ENCODE peak calls at places on chromosomes 7 and 10, in five cellular contexts. Y is HepG2, X is A549, M is GM23338, P is Panc1. S is an unnamed sample.

GRCh38 chr10:4391683-4392082 is 434.3 kb upstream of the AKR1E2 start:
- DNase-seq in X (no peak), M (peak), P (no peak), Y (no peak), S (no peak)

GRCh38 chr7:121107923-121108498 is 119.5 kb downstream of the CPED1 start:
- DNase-seq in M (peak), X (peak), P (peak), Y (peak), S (peak)

GRCh38 chr10:100744980-100745881 is at the start of gene PAX2:
- DNase-seq in P (no peak), X (peak), M (peak), Y (no peak), S (peak)

GRCh38 chr10:123309740-123310139 is 155.5 kb downstream of the BUB3 start:
- DNase-seq in X (no peak), M (no peak), P (no peak), Y (no peak), S (no peak)

GRCh38 chr7:8441602-8442294 is 8.3 kb downstream of the NXPH1 start:
- DNase-seq in Y (no peak), P (no peak), M (peak), X (no peak), S (no peak)

GRCh38 chr7:151087247-151088018 is 1.2 kb downstream of the AGAP3 start:
- DNase-seq in P (no peak), M (no peak), X (no peak), Y (peak), S (peak)

GRCh38 chr10:34384363-34384762 is 430.7 kb downstream of the PARD3 start:
- DNase-seq in Y (no peak), P (no peak), M (no peak), X (no peak), S (no peak)

GRCh38 chr7:150567168-150567567 is at the start of gene GIMAP4:
- DNase-seq in X (no peak), M (no peak), Y (no peak), P (no peak), S (no peak)

DNA sequence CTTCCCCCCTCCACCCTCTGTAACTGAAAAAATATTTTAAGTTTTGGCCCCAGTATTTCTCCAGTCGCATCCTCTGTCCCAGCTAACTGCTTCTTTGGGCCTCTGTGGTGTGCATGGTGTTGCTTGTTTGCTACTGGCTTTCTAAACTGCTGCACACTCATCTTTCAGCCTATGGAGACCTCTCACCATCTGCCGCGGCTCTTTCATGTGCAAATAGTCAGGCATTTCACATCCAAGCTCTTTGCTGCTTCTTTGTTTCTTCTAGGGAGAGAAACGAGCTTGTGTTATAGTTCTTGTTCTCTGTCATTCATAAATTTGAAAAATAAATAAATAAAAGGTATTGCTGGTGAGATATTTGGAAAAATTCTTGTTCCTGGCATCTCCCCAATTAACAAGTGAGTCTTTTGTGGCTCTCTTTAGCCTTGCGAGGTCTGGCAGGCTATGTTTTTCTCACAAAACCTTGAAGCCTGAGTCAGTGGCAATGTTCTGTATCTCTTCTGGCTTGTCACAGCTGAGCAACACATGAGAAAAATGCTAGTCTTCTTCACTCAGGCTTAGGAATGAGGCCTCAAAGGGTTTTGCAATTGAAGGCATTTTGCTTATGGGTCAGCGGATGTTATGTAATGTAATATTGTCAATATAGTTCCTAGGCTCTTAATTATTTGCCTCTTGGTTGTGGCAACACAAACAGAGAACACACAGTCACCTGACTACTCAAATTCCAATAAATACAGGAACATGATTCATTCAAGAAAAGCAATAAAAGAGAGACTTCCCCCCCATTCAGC is 274.0 kb downstream of the FRMD4A start:
- DNase-seq in M (peak), X (no peak), Y (no peak), P (no peak), S (no peak)
- TF ChIP-seq REST in M (no peak), X (no peak), Y (no peak), P (no peak), S (no peak)

DNA sequence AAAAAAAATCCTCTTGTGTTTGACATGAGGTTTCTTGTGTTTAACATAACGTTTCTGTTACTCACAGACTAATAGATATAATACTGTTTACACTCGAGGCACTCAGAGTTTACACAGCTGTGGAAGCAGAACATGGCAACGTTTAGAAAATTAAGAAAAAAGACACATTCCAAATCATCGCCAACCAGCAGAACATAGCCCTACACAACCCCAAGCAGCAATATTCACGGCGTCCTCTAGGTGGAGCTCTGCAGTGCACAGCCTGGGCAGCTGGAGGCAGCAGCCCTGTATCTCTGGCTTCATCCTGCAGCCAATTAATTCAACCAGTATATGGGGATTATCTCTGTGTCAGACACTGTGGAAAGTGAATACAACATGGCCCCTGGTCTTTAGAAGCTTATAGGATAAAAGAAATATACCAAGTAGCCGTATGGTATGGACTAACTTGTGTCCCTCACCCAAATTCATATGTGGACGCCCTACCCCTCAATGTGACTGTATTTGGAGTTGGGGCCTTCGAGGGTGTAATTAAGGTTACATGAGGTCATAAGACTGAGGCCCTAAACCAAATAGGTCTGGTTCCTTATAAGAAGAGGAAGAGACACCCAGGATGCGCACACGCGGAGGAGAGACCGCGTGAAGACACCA is 36.5 kb downstream of the ASB13 start:
- DNase-seq in X (peak), M (peak), Y (peak), P (no peak), S (peak)
- TF ChIP-seq REST in X (no peak), M (no peak), Y (no peak), P (no peak), S (no peak)

GRCh38 chr10:127195041-127195506 is 1.3 kb downstream of the INSYN2A start:
- DNase-seq in P (no peak), M (peak), X (peak), Y (no peak), S (peak)
- TF ChIP-seq REST in P (no peak), M (no peak), X (no peak), Y (no peak), S (no peak)

DNA sequence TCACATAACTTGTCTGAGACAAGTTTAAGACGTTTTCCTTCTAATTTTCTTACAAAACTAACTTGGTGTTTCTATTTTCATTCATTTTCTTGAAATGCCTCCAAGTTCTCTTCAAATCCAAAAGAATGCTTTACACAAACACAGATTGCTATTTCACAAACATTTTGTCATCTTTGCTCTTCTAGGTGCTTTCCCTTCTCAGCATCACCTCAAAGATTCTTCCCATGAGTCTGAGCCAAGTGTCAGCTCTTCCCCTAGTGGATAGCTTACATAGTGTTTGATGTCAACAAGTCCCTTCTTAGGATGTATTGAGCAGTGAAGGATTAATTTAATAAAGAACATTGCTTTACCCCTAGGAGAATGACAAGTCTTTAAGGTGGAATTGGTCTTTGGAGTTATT is 38.1 kb upstream of the SEMA3A start:
- DNase-seq in X (no peak), Y (no peak), M (peak), P (no peak), S (no peak)
- TF ChIP-seq REST in X (no peak), Y (no peak), M (no peak), P (no peak), S (no peak)

GRCh38 chr10:6256439-6256838 is 53.7 kb downstream of the PFKFB3 start:
- DNase-seq in P (no peak), Y (no peak), X (no peak), M (no peak), S (no peak)

GRCh38 chr10:6254200-6254599 is 51.5 kb downstream of the PFKFB3 start:
- DNase-seq in P (no peak), M (no peak), X (no peak), Y (no peak), S (no peak)

GRCh38 chr10:6247041-6247712 is 44.4 kb downstream of the PFKFB3 start:
- DNase-seq in P (no peak), Y (no peak), X (no peak), M (no peak), S (no peak)

GRCh38 chr10:6255548-6256061 is 52.9 kb downstream of the PFKFB3 start:
- DNase-seq in P (no peak), Y (no peak), M (no peak), X (no peak), S (no peak)

DNA sequence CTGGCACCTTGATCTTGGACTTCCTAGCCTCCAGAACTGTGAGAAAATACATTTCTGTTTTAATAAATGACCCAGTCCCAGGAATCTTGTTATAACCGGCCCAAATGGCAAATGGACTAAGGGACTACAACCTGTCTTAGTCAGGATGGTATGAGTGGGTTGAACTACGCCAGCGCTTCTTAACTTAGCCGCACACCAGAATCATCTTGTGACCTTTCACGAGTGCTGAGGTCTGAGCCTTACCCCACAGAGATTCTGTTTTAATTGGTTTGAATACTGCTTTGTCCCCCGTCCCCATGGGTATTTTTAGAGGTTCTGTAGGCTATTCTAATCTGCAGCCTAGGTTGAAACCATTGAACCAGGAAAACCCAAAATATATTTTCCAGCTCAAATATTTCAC is 48.0 kb downstream of the PFKFB3 start:
- DNase-seq in X (no peak), Y (no peak), M (no peak), P (no peak), S (no peak)
- TF ChIP-seq REST in X (no peak), Y (no peak), M (no peak), P (no peak), S (no peak)

GRCh38 chr10:119494224-119495060 is 48.1 kb downstream of the RGS10 start:
- DNase-seq in M (no peak), Y (no peak), X (no peak), P (peak), S (no peak)
- TF ChIP-seq REST in M (no peak), Y (no peak), X (no peak), P (no peak), S (no peak)

DNA sequence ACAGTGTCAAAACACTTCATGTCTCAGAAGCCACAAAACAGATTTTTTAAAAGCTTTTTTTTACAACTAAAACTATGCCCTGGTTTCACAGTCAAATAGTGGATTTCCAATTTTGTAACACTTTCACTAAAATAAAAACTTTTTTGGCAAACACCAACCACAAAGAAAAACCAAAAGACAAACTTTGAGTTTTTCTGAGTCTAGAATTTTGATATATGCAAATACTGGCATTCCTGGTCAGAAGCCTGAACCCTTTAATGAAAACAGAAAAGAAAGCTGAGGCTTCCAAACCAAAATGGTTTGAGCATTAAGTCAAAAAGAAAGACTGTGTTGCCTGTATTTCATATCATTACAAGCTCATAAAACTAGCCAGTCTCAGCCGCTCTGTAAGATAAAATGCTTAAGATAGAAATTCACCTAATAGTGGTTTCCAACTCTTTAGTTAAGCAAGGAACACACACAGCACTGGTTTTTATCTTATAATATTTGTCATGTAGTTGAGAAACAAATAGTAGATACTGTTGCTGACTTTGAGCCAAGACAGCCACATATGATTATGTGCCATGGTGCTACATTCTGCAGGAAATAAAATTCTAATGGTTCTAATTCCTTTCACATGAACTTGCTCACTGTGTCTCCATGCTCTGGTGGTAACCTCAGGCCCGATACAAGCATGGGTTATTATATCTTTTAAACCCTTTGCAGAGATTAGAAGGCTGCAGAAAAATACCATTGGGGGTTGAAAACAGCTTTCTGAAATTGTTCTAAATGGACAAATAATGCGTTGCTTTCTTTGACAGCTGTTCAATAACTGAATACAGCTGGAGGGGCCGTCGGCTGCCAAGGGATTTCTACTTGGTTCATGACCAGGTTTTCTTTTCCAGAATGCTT is 49.4 kb downstream of the FAM171A1 start:
- DNase-seq in X (no peak), P (no peak), Y (no peak), M (no peak), S (peak)
- TF ChIP-seq REST in X (no peak), P (no peak), Y (no peak), M (no peak), S (no peak)

GRCh38 chr7:157412021-157412443 is 75.2 kb downstream of the DNAJB6 start:
- DNase-seq in P (no peak), Y (no peak), X (no peak), M (no peak), S (no peak)

GRCh38 chr7:157409753-157410727 is 73.2 kb downstream of the DNAJB6 start:
- DNase-seq in P (no peak), X (no peak), Y (no peak), M (no peak), S (no peak)

GRCh38 chr7:157411580-157411979 is 74.8 kb downstream of the DNAJB6 start:
- DNase-seq in M (peak), P (no peak), Y (no peak), X (no peak), S (peak)

GRCh38 chr7:157412491-157413180 is 75.8 kb downstream of the DNAJB6 start:
- DNase-seq in M (no peak), X (no peak), Y (no peak), P (no peak), S (peak)

GRCh38 chr7:157410831-157411556 is 74.2 kb downstream of the DNAJB6 start:
- DNase-seq in P (no peak), X (no peak), Y (no peak), M (no peak), S (no peak)
- TF ChIP-seq REST in P (no peak), X (no peak), Y (no peak), M (no peak), S (no peak)